ENCODE peak calls at places on chromosome 19, in seven cellular contexts. M is activated CD8-positive, alpha-beta memory T cell treated with anti-CD3 and anti-CD28 coated beads for 1 hour; Z is activated CD4-positive, alpha-beta memory T cell treated with anti-CD3 and anti-CD28 coated beads for 36 hours; T is Peyer's patch; D is heart right ventricle; F is dorsolateral prefrontal cortex; X is breast epithelium. K is an unnamed sample.

GRCh38 chr19:11421607-11422098 is 2.5 kb upstream of the RGL3 start:
- DNase-seq in F (no peak), D (peak), X (no peak), T (no peak), Z (peak), M (peak), K (no peak)

GRCh38 chr19:3115411-3115810 is 20.4 kb upstream of the GNA15 start:
- DNase-seq in Z (no peak), X (no peak), D (no peak), T (no peak), M (no peak), F (no peak), K (no peak)

GRCh38 chr19:18280247-18281081 is 958 bp downstream of the JUND start:
- DNase-seq in Z (peak), F (peak), X (peak), M (peak), T (peak), D (peak), K (peak)

GRCh38 chr19:13920940-13921744 is 15.1 kb downstream of the CC2D1A start:
- DNase-seq in Z (peak), D (no peak), F (peak), M (no peak), T (no peak), X (no peak), K (no peak)

GRCh38 chr19:46868444-46868843 is 7.6 kb downstream of the ARHGAP35 start:
- DNase-seq in X (no peak), T (no peak), D (no peak), M (no peak), F (no peak), Z (no peak), K (no peak)

GRCh38 chr19:29084266-29084665 is 128.7 kb downstream of the UQCRFS1 start:
- DNase-seq in M (no peak), F (no peak), D (no peak), T (no peak), Z (no peak), X (no peak), K (no peak)

GRCh38 chr19:5961969-5962945 is 15.7 kb downstream of the RANBP3 start:
- DNase-seq in T (peak), D (no peak), F (no peak), Z (peak), X (peak), M (peak), K (no peak)

GRCh38 chr19:57830071-57830602 is at the start of gene ZNF587B:
- DNase-seq in F (peak), T (peak), X (peak), D (peak), Z (peak), M (no peak), K (peak)